ENCODE peak calls at places on chromosomes 4 and X, in nine cellular contexts. One of them, this sample, is unnamed.

GRCh38 chrX:153882086-153882498 is 3.9 kb downstream of the L1CAM start:
- DNase-seq in astrocyte: no peak
- DNase-seq in mammary epithelial cell: peak; percentile 50
- DNase-seq in MM.1S: no peak
- DNase-seq in endothelial cell of umbilical vein: no peak
- DNase-seq in H9: no peak
- DNase-seq in PC-3: no peak
- DNase-seq in HCT116: no peak
- DNase-seq in OCI-LY7: no peak
- DNase-seq in this sample: no peak

GRCh38 chr4:5824635-5825034 is 68.3 kb downstream of the CRMP1 start:
- DNase-seq in H9: no peak
- DNase-seq in MM.1S: peak; percentile 63
- DNase-seq in HCT116: peak; percentile 23
- DNase-seq in endothelial cell of umbilical vein: peak; percentile 58
- DNase-seq in PC-3: peak; percentile 55
- DNase-seq in astrocyte: no peak
- DNase-seq in mammary epithelial cell: peak; percentile 18
- DNase-seq in OCI-LY7: peak; percentile 8
- DNase-seq in this sample: peak; percentile 12

GRCh38 chr4:77190053-77190452 is 33.0 kb downstream of the CCNG2 start:
- DNase-seq in OCI-LY7: no peak
- DNase-seq in endothelial cell of umbilical vein: no peak
- DNase-seq in MM.1S: no peak
- DNase-seq in astrocyte: no peak
- DNase-seq in mammary epithelial cell: peak; percentile 61
- DNase-seq in HCT116: no peak
- DNase-seq in PC-3: peak; percentile 76
- DNase-seq in H9: no peak
- DNase-seq in this sample: no peak

GRCh38 chr4:164876680-164877324 is at the start of gene APELA:
- DNase-seq in OCI-LY7: no peak
- DNase-seq in HCT116: no peak
- DNase-seq in H9: no peak
- DNase-seq in PC-3: peak; percentile 6
- DNase-seq in astrocyte: no peak
- DNase-seq in mammary epithelial cell: no peak
- DNase-seq in MM.1S: no peak
- DNase-seq in endothelial cell of umbilical vein: no peak
- DNase-seq in this sample: no peak

GRCh38 chrX:74925210-74926088 is at the start of gene NEXMIF:
- DNase-seq in mammary epithelial cell: no peak
- DNase-seq in astrocyte: peak; percentile 0
- DNase-seq in OCI-LY7: no peak
- DNase-seq in HCT116: no peak
- DNase-seq in MM.1S: peak; percentile 59
- DNase-seq in H9: peak; percentile 49
- DNase-seq in endothelial cell of umbilical vein: no peak
- DNase-seq in PC-3: peak; percentile 19
- DNase-seq in this sample: peak; percentile 11

GRCh38 chr4:4726051-4726450 is 133.4 kb upstream of the MSX1 start:
- DNase-seq in PC-3: no peak
- DNase-seq in endothelial cell of umbilical vein: no peak
- DNase-seq in HCT116: peak; percentile 34
- DNase-seq in astrocyte: no peak
- DNase-seq in mammary epithelial cell: no peak
- DNase-seq in MM.1S: no peak
- DNase-seq in OCI-LY7: peak; percentile 25
- DNase-seq in H9: no peak
- DNase-seq in this sample: no peak

GRCh38 chr4:69322055-69322454 is 41.8 kb downstream of the UGT2B28 start:
- DNase-seq in OCI-LY7: no peak
- DNase-seq in HCT116: no peak
- DNase-seq in astrocyte: peak; percentile 67
- DNase-seq in endothelial cell of umbilical vein: no peak
- DNase-seq in MM.1S: peak; percentile 65
- DNase-seq in mammary epithelial cell: peak; percentile 53
- DNase-seq in PC-3: peak; percentile 30
- DNase-seq in H9: no peak
- DNase-seq in this sample: no peak

GRCh38 chr4:123390846-123391456 is 5.6 kb upstream of the SPRY1 start:
- DNase-seq in mammary epithelial cell: no peak
- DNase-seq in MM.1S: peak; percentile 55
- DNase-seq in OCI-LY7: peak; percentile 66
- DNase-seq in H9: no peak
- DNase-seq in PC-3: peak; percentile 47
- DNase-seq in astrocyte: no peak
- DNase-seq in HCT116: peak; percentile 4
- DNase-seq in endothelial cell of umbilical vein: peak; percentile 46
- DNase-seq in this sample: no peak

DNA sequence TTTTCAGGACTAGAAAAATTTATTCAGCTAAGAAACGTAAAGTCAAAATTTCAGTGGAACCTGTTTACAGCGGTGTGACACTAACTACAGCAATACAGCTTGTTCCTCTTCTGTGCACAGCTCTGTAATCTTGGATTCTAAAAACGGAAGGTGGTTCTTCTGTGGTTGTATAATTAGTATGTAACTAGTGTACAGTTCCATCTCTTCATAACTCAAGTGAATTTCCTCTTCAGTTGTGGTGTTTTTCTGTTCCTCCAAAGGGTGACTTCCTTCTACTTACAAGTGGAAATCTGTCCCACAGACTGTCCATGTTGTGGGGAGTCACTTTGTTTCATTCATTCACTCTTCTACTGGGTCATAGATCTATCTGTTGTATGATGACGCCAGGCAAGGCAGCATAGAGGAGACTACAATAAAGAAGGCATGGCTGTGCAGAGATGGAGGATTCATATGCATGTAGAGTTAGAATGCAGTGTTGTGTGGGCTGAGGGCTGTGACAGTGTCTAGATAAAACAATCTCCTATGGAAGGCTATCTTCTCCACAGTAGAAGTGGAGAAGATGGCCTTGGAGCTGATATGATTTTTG is 5.4 kb downstream of the DAPP1 start:
- DNase-seq in HCT116: no peak
- DNase-seq in H9: no peak
- DNase-seq in OCI-LY7: peak; percentile 78
- DNase-seq in astrocyte: no peak
- DNase-seq in mammary epithelial cell: no peak
- DNase-seq in MM.1S: peak; percentile 49
- DNase-seq in endothelial cell of umbilical vein: no peak
- DNase-seq in PC-3: no peak
- DNase-seq in this sample: no peak
- H3K4me1 ChIP-seq in HCT116: no peaks in the 10 kb centered on the region
- H3K4me1 ChIP-seq in H9: no peaks in the 10 kb centered on the region
- H3K4me1 ChIP-seq in OCI-LY7: peaks cover 87% of the 10 kb centered on the region
- H3K4me1 ChIP-seq in astrocyte: no peaks in the 10 kb centered on the region
- H3K4me1 ChIP-seq in mammary epithelial cell: peaks cover 42% of the 10 kb centered on the region
- H3K4me1 ChIP-seq in MM.1S: peaks cover 63% of the 10 kb centered on the region
- H3K4me1 ChIP-seq in endothelial cell of umbilical vein: no peaks in the 10 kb centered on the region
- H3K4me1 ChIP-seq in PC-3: peaks cover 25% of the 10 kb centered on the region
- H3K4me1 ChIP-seq in this sample: no peaks in the 10 kb centered on the region

GRCh38 chr4:56430203-56430602 is 5.2 kb downstream of the PPAT start:
- DNase-seq in astrocyte: no peak
- DNase-seq in MM.1S: no peak
- DNase-seq in OCI-LY7: no peak
- DNase-seq in endothelial cell of umbilical vein: no peak
- DNase-seq in HCT116: no peak
- DNase-seq in H9: no peak
- DNase-seq in PC-3: no peak
- DNase-seq in mammary epithelial cell: no peak
- DNase-seq in this sample: no peak

GRCh38 chr4:56424176-56424575 is 11.2 kb downstream of the PPAT start:
- DNase-seq in MM.1S: no peak
- DNase-seq in endothelial cell of umbilical vein: no peak
- DNase-seq in astrocyte: no peak
- DNase-seq in PC-3: no peak
- DNase-seq in HCT116: no peak
- DNase-seq in H9: no peak
- DNase-seq in mammary epithelial cell: no peak
- DNase-seq in OCI-LY7: no peak
- DNase-seq in this sample: no peak

GRCh38 chr4:56425518-56425917 is 9.9 kb downstream of the PPAT start:
- DNase-seq in PC-3: no peak
- DNase-seq in H9: peak; percentile 63
- DNase-seq in astrocyte: no peak
- DNase-seq in mammary epithelial cell: no peak
- DNase-seq in endothelial cell of umbilical vein: no peak
- DNase-seq in MM.1S: no peak
- DNase-seq in OCI-LY7: no peak
- DNase-seq in HCT116: no peak
- DNase-seq in this sample: no peak

GRCh38 chr4:56426273-56426672 is 9.1 kb downstream of the PPAT start:
- DNase-seq in PC-3: no peak
- DNase-seq in HCT116: no peak
- DNase-seq in astrocyte: no peak
- DNase-seq in endothelial cell of umbilical vein: no peak
- DNase-seq in H9: no peak
- DNase-seq in mammary epithelial cell: no peak
- DNase-seq in MM.1S: no peak
- DNase-seq in OCI-LY7: no peak
- DNase-seq in this sample: no peak

GRCh38 chr4:56424697-56425514 is 10.5 kb downstream of the PPAT start:
- DNase-seq in PC-3: peak; percentile 61
- DNase-seq in mammary epithelial cell: no peak
- DNase-seq in H9: no peak
- DNase-seq in MM.1S: peak; percentile 49
- DNase-seq in astrocyte: no peak
- DNase-seq in endothelial cell of umbilical vein: peak; percentile 61
- DNase-seq in HCT116: no peak
- DNase-seq in OCI-LY7: peak; percentile 43
- DNase-seq in this sample: no peak
- TF ChIP-seq CTCF in PC-3: peak; percentile 93
- TF ChIP-seq CTCF in mammary epithelial cell: peak; percentile 63
- TF ChIP-seq CTCF in H9: peak; percentile 62
- TF ChIP-seq CTCF in MM.1S: peak; percentile 65
- TF ChIP-seq CTCF in astrocyte: peak; percentile 67
- TF ChIP-seq CTCF in endothelial cell of umbilical vein: peak; percentile 40
- TF ChIP-seq CTCF in HCT116: peak; percentile 38
- TF ChIP-seq CTCF in OCI-LY7: peak; percentile 91
- TF ChIP-seq CTCF in this sample: peak; percentile 65

GRCh38 chr4:82892467-82892802 is 1.5 kb upstream of the SEC31A start:
- DNase-seq in MM.1S: no peak
- DNase-seq in endothelial cell of umbilical vein: no peak
- DNase-seq in H9: no peak
- DNase-seq in OCI-LY7: no peak
- DNase-seq in HCT116: no peak
- DNase-seq in mammary epithelial cell: no peak
- DNase-seq in PC-3: no peak
- DNase-seq in astrocyte: no peak
- DNase-seq in this sample: no peak
- H4K20me1 ChIP-seq in MM.1S: no peaks in the 10 kb centered on the region
- H4K20me1 ChIP-seq in endothelial cell of umbilical vein: peaks cover under 1% of the 10 kb centered on the region
- H4K20me1 ChIP-seq in H9: no peaks in the 10 kb centered on the region
- H4K20me1 ChIP-seq in OCI-LY7: peaks cover 17% of the 10 kb centered on the region
- H4K20me1 ChIP-seq in HCT116: peaks cover 11% of the 10 kb centered on the region
- H4K20me1 ChIP-seq in mammary epithelial cell: no peaks in the 10 kb centered on the region
- H4K20me1 ChIP-seq in PC-3: peaks cover 21% of the 10 kb centered on the region
- H4K20me1 ChIP-seq in astrocyte: peaks cover 23% of the 10 kb centered on the region
- H4K20me1 ChIP-seq in this sample: peaks cover 11% of the 10 kb centered on the region

GRCh38 chrX:10634681-10635161 is 14.3 kb upstream of the MID1 start:
- DNase-seq in PC-3: peak; percentile 95
- DNase-seq in endothelial cell of umbilical vein: no peak
- DNase-seq in astrocyte: peak; percentile 95
- DNase-seq in mammary epithelial cell: peak; percentile 95
- DNase-seq in MM.1S: no peak
- DNase-seq in HCT116: peak; percentile 81
- DNase-seq in OCI-LY7: no peak
- DNase-seq in H9: no peak
- DNase-seq in this sample: no peak
- H3K4me1 ChIP-seq in PC-3: peaks cover 55% of the 10 kb centered on the region
- H3K4me1 ChIP-seq in endothelial cell of umbilical vein: peaks cover 10% of the 10 kb centered on the region
- H3K4me1 ChIP-seq in astrocyte: peaks cover 24% of the 10 kb centered on the region
- H3K4me1 ChIP-seq in mammary epithelial cell: peaks cover 31% of the 10 kb centered on the region
- H3K4me1 ChIP-seq in MM.1S: no peaks in the 10 kb centered on the region
- H3K4me1 ChIP-seq in HCT116: peaks cover 67% of the 10 kb centered on the region
- H3K4me1 ChIP-seq in OCI-LY7: no peaks in the 10 kb centered on the region
- H3K4me1 ChIP-seq in H9: peaks cover 5% of the 10 kb centered on the region
- H3K4me1 ChIP-seq in this sample: no peaks in the 10 kb centered on the region

GRCh38 chr4:134470544-134470943 is 269.0 kb upstream of the PABPC4L start:
- DNase-seq in HCT116: no peak
- DNase-seq in H9: peak; percentile 46
- DNase-seq in PC-3: peak; percentile 34
- DNase-seq in mammary epithelial cell: no peak
- DNase-seq in astrocyte: no peak
- DNase-seq in OCI-LY7: no peak
- DNase-seq in MM.1S: peak; percentile 54
- DNase-seq in endothelial cell of umbilical vein: peak; percentile 63
- DNase-seq in this sample: no peak
- TF ChIP-seq CTCF in HCT116: peak; percentile 11
- TF ChIP-seq CTCF in H9: peak; percentile 77
- TF ChIP-seq CTCF in PC-3: peak; percentile 56
- TF ChIP-seq CTCF in mammary epithelial cell: peak; percentile 55
- TF ChIP-seq CTCF in astrocyte: no peak
- TF ChIP-seq CTCF in OCI-LY7: peak; percentile 52
- TF ChIP-seq CTCF in MM.1S: peak; percentile 62
- TF ChIP-seq CTCF in endothelial cell of umbilical vein: peak; percentile 28
- TF ChIP-seq CTCF in this sample: peak; percentile 42

DNA sequence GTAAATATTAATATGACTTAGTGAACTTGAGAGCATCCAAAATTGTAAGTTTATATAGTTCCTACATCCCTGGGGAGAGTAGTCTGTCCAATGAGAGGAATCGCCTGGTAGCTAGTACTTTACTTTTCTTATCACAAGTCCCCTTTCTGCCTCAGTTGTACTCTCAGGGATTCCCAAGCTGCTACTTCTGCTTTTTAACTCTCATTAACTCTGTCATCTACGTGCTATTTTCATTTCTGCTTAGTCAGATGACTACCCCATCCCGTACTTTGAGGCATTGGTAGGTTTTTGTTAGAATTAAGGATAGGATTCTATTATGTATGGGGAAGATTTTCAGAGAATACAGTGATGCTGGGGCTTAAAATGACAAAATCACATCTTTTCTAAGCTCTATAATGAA is 24.7 kb downstream of the RBPJ start:
- DNase-seq in H9: no peak
- DNase-seq in astrocyte: no peak
- DNase-seq in MM.1S: no peak
- DNase-seq in PC-3: no peak
- DNase-seq in OCI-LY7: no peak
- DNase-seq in endothelial cell of umbilical vein: no peak
- DNase-seq in HCT116: no peak
- DNase-seq in mammary epithelial cell: no peak
- DNase-seq in this sample: no peak
- H4K20me1 ChIP-seq in H9: no peaks in the 10 kb centered on the region
- H4K20me1 ChIP-seq in astrocyte: peaks cover 81% of the 10 kb centered on the region
- H4K20me1 ChIP-seq in MM.1S: peaks cover 16% of the 10 kb centered on the region
- H4K20me1 ChIP-seq in PC-3: peaks cover 29% of the 10 kb centered on the region
- H4K20me1 ChIP-seq in OCI-LY7: peaks cover 28% of the 10 kb centered on the region
- H4K20me1 ChIP-seq in endothelial cell of umbilical vein: peaks cover 16% of the 10 kb centered on the region
- H4K20me1 ChIP-seq in HCT116: peaks cover 15% of the 10 kb centered on the region
- H4K20me1 ChIP-seq in mammary epithelial cell: no peaks in the 10 kb centered on the region
- H4K20me1 ChIP-seq in this sample: peaks cover 89% of the 10 kb centered on the region

GRCh38 chr4:84497220-84497834 is 1.8 kb downstream of the NKX6-1 start:
- DNase-seq in HCT116: no peak
- DNase-seq in OCI-LY7: no peak
- DNase-seq in H9: peak; percentile 36
- DNase-seq in endothelial cell of umbilical vein: no peak
- DNase-seq in PC-3: no peak
- DNase-seq in mammary epithelial cell: no peak
- DNase-seq in astrocyte: peak; percentile 41
- DNase-seq in MM.1S: no peak
- DNase-seq in this sample: no peak
- H3K4me1 ChIP-seq in HCT116: peaks cover 14% of the 10 kb centered on the region
- H3K4me1 ChIP-seq in OCI-LY7: no peaks in the 10 kb centered on the region
- H3K4me1 ChIP-seq in H9: no peaks in the 10 kb centered on the region
- H3K4me1 ChIP-seq in endothelial cell of umbilical vein: peaks cover 11% of the 10 kb centered on the region
- H3K4me1 ChIP-seq in PC-3: no peaks in the 10 kb centered on the region
- H3K4me1 ChIP-seq in mammary epithelial cell: peaks cover 21% of the 10 kb centered on the region
- H3K4me1 ChIP-seq in astrocyte: peaks cover 7% of the 10 kb centered on the region
- H3K4me1 ChIP-seq in MM.1S: no peaks in the 10 kb centered on the region
- H3K4me1 ChIP-seq in this sample: no peaks in the 10 kb centered on the region

This sample was measured in DND-41.